ENCODE peak calls at places on chromosome X, in eight cellular contexts. O, U, G, D, X, B, N and J are unnamed samples.

GRCh38 chrX:81280148-81280547 is 78.2 kb downstream of the SH3BGRL start:
- DNase-seq in O (no peak), U (peak; percentile 21), G (no peak), D (no peak), X (no peak), B (no peak), N (no peak), J (no peak)

GRCh38 chrX:124764354-124764753 is 418.0 kb downstream of the SH2D1A start:
- DNase-seq in O (no peak), U (no peak), G (no peak), D (no peak), X (no peak), B (no peak), N (no peak), J (no peak)

GRCh38 chrX:27555514-27555913 is 34.6 kb upstream of the DCAF8L2 start:
- DNase-seq in O (no peak), U (peak; percentile 28), G (no peak), D (no peak), X (no peak), B (no peak), N (peak; percentile 7), J (peak; percentile 47)

GRCh38 chrX:129842510-129843208 is 1.0 kb downstream of the ZDHHC9 start:
- DNase-seq in O (no peak), U (peak; percentile 3), G (no peak), D (peak; percentile 14), X (peak; percentile 21), B (peak; percentile 18), N (no peak), J (peak; percentile 28)

GRCh38 chrX:17987783-17988182 is 126.7 kb upstream of the RAI2 start:
- DNase-seq in O (no peak), U (no peak), G (no peak), D (no peak), X (no peak), B (no peak), N (no peak), J (no peak)

GRCh38 chrX:139237141-139237540 is 293.4 kb upstream of the F9 start:
- DNase-seq in O (no peak), U (no peak), G (no peak), D (no peak), X (no peak), B (no peak), N (no peak), J (no peak)

GRCh38 chrX:114619874-114620273 is 36.0 kb downstream of the HTR2C start:
- DNase-seq in O (no peak), U (peak; percentile 4), G (no peak), D (peak; percentile 13), X (no peak), B (no peak), N (peak; percentile 4), J (peak; percentile 33)

GRCh38 chrX:67543818-67544217 is at the start of gene AR:
- DNase-seq in O (no peak), U (peak; percentile 51), G (no peak), D (peak; percentile 39), X (no peak), B (peak; percentile 72), N (peak; percentile 74), J (no peak)

GRCh38 chrX:119045884-119046283 is 26.9 kb upstream of the CT47C1 start:
- DNase-seq in O (no peak), U (no peak), G (no peak), D (no peak), X (no peak), B (no peak), N (no peak), J (no peak)

GRCh38 chrX:74449937-74450330 is 28.6 kb downstream of the SLC16A2 start:
- DNase-seq in O (no peak), U (no peak), G (peak; percentile 31), D (peak; percentile 34), X (no peak), B (peak; percentile 88), N (no peak), J (peak; percentile 39)

GRCh38 chrX:68822641-68823410 is 6.0 kb upstream of the EFNB1 start:
- DNase-seq in O (no peak), U (peak; percentile 73), G (no peak), D (peak; percentile 74), X (peak; percentile 35), B (peak; percentile 60), N (peak; percentile 29), J (peak; percentile 65)

GRCh38 chrX:50035119-50035518 is 112.7 kb downstream of the CLCN5 start:
- DNase-seq in O (no peak), U (no peak), G (no peak), D (no peak), X (no peak), B (no peak), N (no peak), J (no peak)

GRCh38 chrX:19072372-19072771 is 49.9 kb downstream of the ADGRG2 start:
- DNase-seq in O (no peak), U (no peak), G (no peak), D (no peak), X (no peak), B (no peak), N (no peak), J (no peak)

GRCh38 chrX:44344194-44344593 is 722 bp upstream of the EFHC2 start:
- DNase-seq in O (no peak), U (no peak), G (no peak), D (peak; percentile 4), X (peak; percentile 64), B (no peak), N (no peak), J (no peak)

GRCh38 chrX:18938710-18939109 is 45.2 kb downstream of the PHKA2 start:
- DNase-seq in O (no peak), U (no peak), G (no peak), D (no peak), X (no peak), B (no peak), N (no peak), J (peak; percentile 30)

GRCh38 chrX:22800360-22800759 is 199.4 kb upstream of the DDX53 start:
- DNase-seq in O (peak; percentile 58), U (no peak), G (no peak), D (peak; percentile 63), X (no peak), B (peak; percentile 86), N (no peak), J (peak; percentile 79)

GRCh38 chrX:155048997-155049619 is 21.8 kb downstream of the CMC4 start:
- DNase-seq in O (peak; percentile 1), U (peak; percentile 48), G (no peak), D (peak; percentile 43), X (peak; percentile 56), B (peak; percentile 45), N (peak; percentile 51), J (peak; percentile 66)

GRCh38 chrX:98067611-98068010 is 1183.9 kb downstream of the RPA4 start:
- DNase-seq in O (no peak), U (no peak), G (no peak), D (peak; percentile 4), X (no peak), B (peak; percentile 14), N (no peak), J (peak; percentile 24)

GRCh38 chrX:136209016-136209738 is 42.0 kb downstream of the MAP7D3 start:
- DNase-seq in O (no peak), U (peak; percentile 41), G (no peak), D (peak; percentile 53), X (peak; percentile 41), B (peak; percentile 49), N (peak; percentile 15), J (peak; percentile 38)

GRCh38 chrX:137151403-137151802 is 117.6 kb upstream of the GPR101 start:
- DNase-seq in O (no peak), U (peak; percentile 10), G (no peak), D (no peak), X (no peak), B (no peak), N (no peak), J (no peak)

GRCh38 chrX:100636321-100636991 is at the start of gene TSPAN6:
- DNase-seq in O (peak; percentile 73), U (peak; percentile 85), G (peak; percentile 66), D (peak; percentile 86), X (peak; percentile 81), B (peak; percentile 89), N (peak; percentile 88), J (peak; percentile 89)

GRCh38 chrX:5474282-5474681 is 754.4 kb downstream of the NLGN4X start:
- DNase-seq in O (no peak), U (no peak), G (no peak), D (no peak), X (no peak), B (no peak), N (no peak), J (no peak)

GRCh38 chrX:1420371-1420770 is 28.5 kb upstream of the SLC25A6 start:
- DNase-seq in O (no peak), U (peak; percentile 4), G (no peak), D (peak; percentile 12), X (no peak), B (no peak), N (no peak), J (no peak)

GRCh38 chrX:71017396-71017939 is 50.7 kb downstream of the SNX12 start:
- DNase-seq in O (no peak), U (no peak), G (no peak), D (no peak), X (no peak), B (peak; percentile 26), N (no peak), J (no peak)

GRCh38 chrX:77788050-77788449 is 2.0 kb upstream of the ATRX start:
- DNase-seq in O (no peak), U (peak; percentile 2), G (no peak), D (peak; percentile 37), X (no peak), B (peak; percentile 63), N (no peak), J (no peak)

GRCh38 chrX:39843318-39843717 is 254.4 kb downstream of the BCOR start:
- DNase-seq in O (no peak), U (no peak), G (no peak), D (no peak), X (no peak), B (no peak), N (no peak), J (no peak)

GRCh38 chrX:23616361-23616760 is 50.9 kb upstream of the PRDX4 start:
- DNase-seq in O (peak; percentile 0), U (peak; percentile 36), G (no peak), D (peak; percentile 38), X (no peak), B (peak; percentile 8), N (no peak), J (peak; percentile 27)

GRCh38 chrX:120672389-120672788 is 42.5 kb upstream of the C1GALT1C1 start:
- DNase-seq in O (peak; percentile 14), U (no peak), G (peak; percentile 34), D (peak; percentile 71), X (no peak), B (peak; percentile 67), N (no peak), J (peak; percentile 94)